ENCODE peak calls at places on chromosomes 13 and 19, in four cellular contexts. V is EL; N is effector memory CD4-positive, alpha-beta T cell; Z is GM04504. C is an unnamed sample.

GRCh38 chr13:113851826-113852535 is 11.9 kb downstream of the GAS6 start:
- DNase-seq in Z (no peak), V (no peak), N (no peak), C (no peak)

GRCh38 chr19:29303035-29303706 is 90.2 kb upstream of the UQCRFS1 start:
- DNase-seq in Z (no peak), N (no peak), V (no peak), C (no peak)

GRCh38 chr13:51342706-51343105 is 3.2 kb downstream of the SERPINE3 start:
- DNase-seq in N (no peak), V (peak), Z (peak), C (peak)

GRCh38 chr13:101835920-101836319 is 383.4 kb downstream of the ITGBL1 start:
- DNase-seq in N (no peak), V (no peak), Z (no peak), C (no peak)

GRCh38 chr19:11232555-11232954 is 6.9 kb upstream of the ANGPTL8 start:
- DNase-seq in N (no peak), V (no peak), Z (no peak), C (no peak)

GRCh38 chr13:33676700-33677048 is 141.3 kb upstream of the RFC3 start:
- DNase-seq in V (peak), Z (peak), N (no peak), C (peak)

GRCh38 chr13:76976488-76976887 is 15.4 kb upstream of the CLN5 start:
- DNase-seq in N (no peak), V (peak), Z (no peak), C (no peak)

GRCh38 chr19:28403698-28404099 is 809.3 kb downstream of the UQCRFS1 start:
- DNase-seq in V (no peak), Z (no peak), N (no peak), C (no peak)

GRCh38 chr13:99075268-99076191 is 97.7 kb upstream of the DOCK9 start:
- DNase-seq in V (no peak), N (no peak), Z (no peak), C (no peak)

GRCh38 chr19:48554385-48555091 is 2.6 kb downstream of the SULT2B1 start:
- DNase-seq in V (peak), Z (no peak), N (no peak), C (no peak)

GRCh38 chr19:32908641-32909190 is 39.1 kb upstream of the SLC7A9 start:
- DNase-seq in Z (no peak), N (no peak), V (no peak), C (no peak)

GRCh38 chr19:35309481-35310279 is 17.7 kb downstream of the MAG start:
- DNase-seq in Z (no peak), N (no peak), V (no peak), C (no peak)

GRCh38 chr13:66210677-66211076 is 1019.5 kb downstream of the PCDH9 start:
- DNase-seq in N (no peak), V (peak), Z (peak), C (peak)

GRCh38 chr19:51511353-51511752 is 9.8 kb upstream of the SIGLEC12 start:
- DNase-seq in Z (no peak), N (no peak), V (peak), C (no peak)

GRCh38 chr13:31209172-31209818 is 9.5 kb downstream of the B3GLCT start:
- DNase-seq in V (peak), Z (peak), N (no peak), C (peak)

GRCh38 chr13:22175211-22175610 is 504.3 kb downstream of the FGF9 start:
- DNase-seq in Z (no peak), V (no peak), N (no peak), C (no peak)

GRCh38 chr13:59166174-59166573 is 997.6 kb downstream of the DIAPH3 start:
- DNase-seq in V (no peak), N (no peak), Z (no peak), C (no peak)

GRCh38 chr13:111886217-111886945 is 180.6 kb upstream of the SOX1 start:
- DNase-seq in Z (no peak), N (no peak), V (no peak), C (no peak)

GRCh38 chr19:50202962-50203280 is 501 bp upstream of the MYH14 start:
- DNase-seq in V (no peak), Z (no peak), N (no peak), C (no peak)

GRCh38 chr19:1026189-1027019 is at the start of gene CNN2:
- DNase-seq in Z (no peak), V (peak), N (peak), C (peak)

GRCh38 chr19:20503536-20503935 is 62.0 kb downstream of the ZNF737 start:
- DNase-seq in V (peak), N (no peak), Z (peak), C (peak)

GRCh38 chr19:55473201-55473600 is 3.2 kb upstream of the ZNF628 start:
- DNase-seq in N (no peak), Z (no peak), V (no peak), C (no peak)

GRCh38 chr13:112345826-112346172 is 30.4 kb upstream of the SPACA7 start:
- DNase-seq in V (no peak), N (no peak), Z (no peak), C (no peak)

GRCh38 chr13:46160474-46161066 is 21.4 kb downstream of the LCP1 start:
- DNase-seq in N (no peak), Z (peak), V (peak), C (peak)

GRCh38 chr13:23069571-23069970 is 111.2 kb upstream of the SGCG start:
- DNase-seq in N (no peak), Z (peak), V (peak), C (peak)

GRCh38 chr19:32719611-32720059 is at the start of gene TDRD12:
- DNase-seq in N (no peak), Z (no peak), V (no peak), C (no peak)

GRCh38 chr19:47156861-47157454 is 26.3 kb downstream of the SAE1 start:
- DNase-seq in N (no peak), Z (no peak), V (no peak), C (no peak)

GRCh38 chr19:44576843-44577565 is 36.4 kb upstream of the IGSF23 start:
- DNase-seq in V (peak), Z (no peak), N (no peak), C (no peak)